ENCODE peak calls at places on chromosomes 4 and X, in five cellular contexts. V, D, P, W and Q are unnamed samples.

GRCh38 chr4:5212255-5213032 is 161.2 kb downstream of the STK32B start:
- DNase-seq in V (no peak), W (no peak), D (no peak), P (no peak), Q (no peak)

GRCh38 chr4:70240192-70240591 is 2.2 kb upstream of the CSN3 start:
- DNase-seq in V (no peak), D (no peak), W (no peak), P (no peak), Q (no peak)

GRCh38 chr4:56861365-56861764 is 39.9 kb upstream of the SPINK2 start:
- DNase-seq in D (no peak), W (no peak), V (no peak), P (no peak), Q (no peak)

GRCh38 chr4:152943673-152944072 is 7.5 kb downstream of the FHDC1 start:
- DNase-seq in D (no peak), P (no peak), V (no peak), W (no peak), Q (no peak)

GRCh38 chrX:49053223-49054072 is 5.4 kb upstream of the CCDC120 start:
- DNase-seq in W (no peak), P (peak; percentile 80), D (no peak), V (peak; percentile 90), Q (peak; percentile 64)

GRCh38 chrX:110136136-110136535 is 133.2 kb downstream of the TMEM164 start:
- DNase-seq in D (no peak), P (no peak), V (no peak), W (no peak), Q (no peak)

GRCh38 chrX:118181030-118181429 is 64.4 kb upstream of the KLHL13 start:
- DNase-seq in P (no peak), W (no peak), V (no peak), D (no peak), Q (no peak)

GRCh38 chr4:42397256-42397634 is at the start of gene SHISA3:
- DNase-seq in D (no peak), V (peak; percentile 71), W (no peak), P (no peak), Q (no peak)

GRCh38 chrX:43595931-43596330 is 60.2 kb upstream of the MAOA start:
- DNase-seq in V (no peak), D (no peak), W (no peak), P (no peak), Q (no peak)

GRCh38 chr4:183635737-183636136 is 23.2 kb downstream of the RWDD4 start:
- DNase-seq in V (no peak), P (no peak), D (no peak), W (no peak), Q (no peak)

GRCh38 chrX:121782544-121782943 is 735.1 kb downstream of the GLUD2 start:
- DNase-seq in D (no peak), W (no peak), P (no peak), V (no peak), Q (no peak)

GRCh38 chrX:107731831-107732502 is 43.6 kb downstream of the TSC22D3 start:
- DNase-seq in V (peak; percentile 44), D (peak; percentile 42), P (peak; percentile 73), W (no peak), Q (peak; percentile 73)

GRCh38 chrX:13092455-13092941 is 48.1 kb upstream of the FAM9C start:
- DNase-seq in P (no peak), D (no peak), W (peak; percentile 95), V (no peak), Q (no peak)

GRCh38 chr4:75673959-75674328 is 733 bp upstream of the G3BP2 start:
- DNase-seq in V (no peak), P (no peak), D (no peak), W (no peak), Q (no peak)

GRCh38 chr4:10082047-10082446 is 34.6 kb downstream of the WDR1 start:
- DNase-seq in W (no peak), V (peak; percentile 8), D (no peak), P (no peak), Q (no peak)

GRCh38 chr4:55074386-55074785 is 51.0 kb downstream of the KDR start:
- DNase-seq in P (no peak), D (no peak), V (no peak), W (no peak), Q (no peak)

GRCh38 chr4:25180524-25181131 is 20.4 kb upstream of the SEPSECS start:
- DNase-seq in V (peak; percentile 20), P (peak; percentile 56), D (peak; percentile 32), W (no peak), Q (no peak)

GRCh38 chr4:73911746-73912145 is 42.6 kb downstream of the CXCL1 start:
- DNase-seq in V (no peak), P (no peak), W (no peak), D (no peak), Q (no peak)

GRCh38 chrX:118823263-118824172 is at the start of gene ZCCHC12:
- DNase-seq in W (no peak), P (peak; percentile 80), D (peak; percentile 27), V (peak; percentile 77), Q (no peak)

GRCh38 chr4:38101563-38101962 is 141.4 kb downstream of the PTTG2 start:
- DNase-seq in D (no peak), P (no peak), W (no peak), V (no peak), Q (no peak)

GRCh38 chrX:54320067-54320466 is 37.8 kb downstream of the WNK3 start:
- DNase-seq in V (no peak), D (no peak), P (no peak), W (no peak), Q (no peak)

GRCh38 chr4:6471303-6472007 is 959 bp downstream of the PPP2R2C start:
- DNase-seq in P (no peak), W (no peak), D (no peak), V (peak; percentile 74), Q (no peak)

GRCh38 chr4:102735578-102735977 is 25.2 kb downstream of the MANBA start:
- DNase-seq in W (no peak), P (no peak), D (no peak), V (no peak), Q (no peak)

GRCh38 chrX:103520391-103520790 is 1.1 kb upstream of the RAB40A start:
- DNase-seq in D (no peak), W (no peak), P (no peak), V (no peak), Q (no peak)
- TF ChIP-seq JUND in D (no peak), W (no peak), P (no peak), V (no peak), Q (no peak)

DNA sequence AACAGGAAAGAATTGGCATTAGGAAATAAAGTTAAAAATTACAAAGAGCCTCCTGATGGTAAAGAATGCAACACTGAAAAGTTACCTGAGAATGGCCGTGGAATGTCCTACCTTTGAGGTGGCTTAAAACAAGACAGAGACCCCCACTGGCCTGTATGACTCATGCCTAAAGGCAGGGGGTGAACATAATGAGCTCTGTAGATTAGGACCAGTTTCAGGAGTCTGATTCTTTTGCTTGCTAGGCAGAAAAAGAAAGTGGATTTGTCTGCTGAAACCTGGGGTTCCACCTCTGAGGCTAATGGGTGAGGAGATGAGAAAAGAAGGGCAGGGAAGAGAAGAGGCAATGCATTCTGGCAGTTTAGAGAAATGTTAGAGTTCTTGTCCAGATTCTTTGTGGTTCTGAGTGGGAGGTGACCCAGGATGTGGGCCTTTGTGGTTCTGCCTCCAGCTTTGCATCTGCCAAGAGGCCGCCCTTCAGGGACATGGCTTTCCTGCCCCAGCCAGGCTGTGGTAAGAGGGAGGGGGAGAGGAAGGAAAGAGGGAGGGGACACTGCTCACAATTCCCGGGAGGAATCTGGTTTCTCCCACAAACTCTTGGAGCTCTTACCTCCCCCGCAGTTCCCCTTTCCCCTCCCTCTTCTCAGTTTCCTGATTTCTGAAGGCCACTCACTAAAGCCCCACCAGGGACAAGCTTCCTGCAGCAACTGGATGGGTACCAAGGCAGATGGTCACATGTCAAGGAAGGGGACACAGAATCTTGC is 109.6 kb downstream of the EFNB1 start:
- DNase-seq in D (no peak), V (no peak), P (no peak), W (no peak), Q (no peak)
- TF ChIP-seq JUND in D (no peak), V (no peak), P (no peak), W (no peak), Q (no peak)

GRCh38 chrX:56228914-56229313 is 3.2 kb upstream of the KLF8 start:
- DNase-seq in W (no peak), V (no peak), P (no peak), D (no peak), Q (peak; percentile 54)

GRCh38 chrX:56233100-56233499 is 944 bp downstream of the KLF8 start:
- DNase-seq in P (no peak), W (no peak), V (no peak), D (no peak), Q (peak; percentile 31)

GRCh38 chrX:56231706-56232105 is 450 bp upstream of the KLF8 start:
- DNase-seq in V (no peak), P (no peak), D (no peak), W (no peak), Q (no peak)

GRCh38 chrX:56232221-56233082 is at the start of gene KLF8:
- DNase-seq in W (no peak), D (peak; percentile 8), V (no peak), P (peak; percentile 43), Q (no peak)

DNA sequence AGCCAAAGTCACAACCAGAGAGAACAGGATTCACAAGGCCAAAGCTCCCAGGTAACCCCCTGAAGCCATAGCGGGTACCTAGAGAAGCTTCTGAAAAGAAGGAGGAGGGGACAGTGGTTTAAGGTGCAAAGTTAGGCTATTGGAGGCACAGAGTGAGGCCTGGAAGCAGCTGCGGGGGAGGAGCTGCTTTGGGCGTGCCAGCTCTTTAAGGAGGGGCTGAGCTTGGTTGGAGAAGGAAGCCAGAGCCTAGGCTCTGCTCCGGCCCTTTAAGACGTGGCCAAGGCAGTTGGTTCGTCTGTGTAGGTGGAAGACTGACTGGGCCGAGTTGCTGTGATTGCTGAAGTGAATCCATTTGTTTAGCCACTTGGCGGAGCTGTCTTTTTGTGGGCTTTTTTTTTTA is 1.5 kb downstream of the KLF8 start:
- DNase-seq in W (peak; percentile 60), V (no peak), D (peak; percentile 29), P (no peak), Q (peak; percentile 34)
- TF ChIP-seq JUND in W (no peak), V (no peak), D (no peak), P (no peak), Q (no peak)

DNA sequence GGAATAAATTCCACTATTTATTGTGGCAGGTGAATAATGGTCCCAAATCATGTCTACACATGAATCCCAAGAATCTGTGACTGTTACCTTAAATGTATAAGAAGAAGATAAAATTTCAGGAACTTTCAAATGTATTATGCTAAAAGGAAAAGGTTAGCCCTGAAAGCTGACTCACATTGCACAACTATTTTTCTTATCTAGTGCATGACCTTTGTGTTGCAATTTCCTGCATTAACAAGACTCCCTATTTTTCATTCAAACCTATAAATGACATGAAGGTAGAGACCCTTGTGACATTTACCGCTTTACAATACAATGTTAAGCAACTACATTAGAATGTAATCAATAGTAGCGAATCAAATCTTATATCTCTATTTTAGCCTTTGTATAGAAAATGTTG is 36.7 kb downstream of the UBQLN2 start:
- DNase-seq in V (no peak), W (no peak), P (no peak), D (no peak), Q (no peak)
- TF ChIP-seq JUND in V (no peak), W (no peak), P (no peak), D (no peak), Q (no peak)

GRCh38 chrX:915427-916234 is 285.0 kb downstream of the SHOX start:
- DNase-seq in V (no peak), D (no peak), W (no peak), P (no peak), Q (no peak)
- TF ChIP-seq JUND in V (no peak), D (no peak), W (no peak), P (no peak), Q (no peak)